ENCODE peak calls at places on chromosomes 7 and 10, in eight cellular contexts. Q is uterus, P is heart left ventricle, M is hepatocyte, A is sigmoid colon, E is IMR-90, O is small intestine, J is MM.1S. T is an unnamed sample.
A peak's percentile ranks its signal among the peaks of the same experiment; 100 is the strongest.

GRCh38 chr10:52249850-52250395 is 64.2 kb upstream of the DKK1 start:
- DNase-seq in Q (no peak), P (no peak), M (no peak), A (no peak), E (no peak), O (no peak), J (no peak), T (no peak)

GRCh38 chr7:157547611-157548010 is 210.8 kb downstream of the DNAJB6 start:
- DNase-seq in Q (no peak), P (no peak), M (no peak), A (peak; percentile 48), E (no peak), O (no peak), J (no peak), T (peak; percentile 39)

GRCh38 chr10:53140516-53140915 is 367.9 kb upstream of the MBL2 start:
- DNase-seq in Q (no peak), P (no peak), M (no peak), A (no peak), E (no peak), O (no peak), J (no peak), T (no peak)

GRCh38 chr10:111874586-111874985 is 309.0 kb downstream of the GPAM start:
- DNase-seq in Q (no peak), P (no peak), M (no peak), A (no peak), E (no peak), O (no peak), J (no peak), T (no peak)

GRCh38 chr10:49226594-49226993 is 38.4 kb upstream of the TMEM273 start:
- DNase-seq in Q (no peak), P (no peak), M (no peak), A (no peak), E (no peak), O (no peak), J (no peak), T (no peak)

GRCh38 chr7:77422500-77422899 is 6.4 kb upstream of the GSAP start:
- DNase-seq in Q (no peak), P (no peak), M (no peak), A (no peak), E (no peak), O (no peak), J (no peak), T (no peak)

GRCh38 chr7:30648744-30649540 is 33.3 kb downstream of the CRHR2 start:
- DNase-seq in Q (no peak), P (no peak), M (no peak), A (peak; percentile 53), E (no peak), O (no peak), J (no peak), T (no peak)

GRCh38 chr7:39921505-39922250 is 28.4 kb upstream of the CDK13 start:
- DNase-seq in Q (no peak), P (no peak), M (peak; percentile 11), A (no peak), E (no peak), O (no peak), J (no peak), T (no peak)

GRCh38 chr10:3226960-3227724 is 54.6 kb upstream of the PITRM1 start:
- DNase-seq in Q (no peak), P (no peak), M (no peak), A (no peak), E (peak; percentile 79), O (no peak), J (no peak), T (no peak)

GRCh38 chr7:1956611-1957470 is 275.9 kb downstream of the MAD1L1 start:
- DNase-seq in Q (no peak), P (no peak), M (no peak), A (no peak), E (no peak), O (no peak), J (no peak), T (no peak)

GRCh38 chr10:79328147-79328701 is 19.0 kb upstream of the PPIF start:
- DNase-seq in Q (no peak), P (no peak), M (no peak), A (peak; percentile 56), E (no peak), O (no peak), J (no peak), T (peak; percentile 24)

GRCh38 chr10:79324032-79324695 is 23.1 kb upstream of the PPIF start:
- DNase-seq in Q (no peak), P (no peak), M (no peak), A (no peak), E (no peak), O (no peak), J (no peak), T (peak; percentile 13)

GRCh38 chr10:79327090-79327457 is 20.2 kb upstream of the PPIF start:
- DNase-seq in Q (no peak), P (no peak), M (no peak), A (no peak), E (no peak), O (no peak), J (no peak), T (peak; percentile 28)

GRCh38 chr10:79328737-79329504 is 18.3 kb upstream of the PPIF start:
- DNase-seq in Q (no peak), P (no peak), M (peak; percentile 65), A (peak; percentile 61), E (peak; percentile 70), O (no peak), J (no peak), T (peak; percentile 44)

GRCh38 chr10:79326361-79327089 is 20.7 kb upstream of the PPIF start:
- DNase-seq in Q (no peak), P (no peak), M (no peak), A (no peak), E (no peak), O (no peak), J (no peak), T (no peak)
- H3K27ac ChIP-seq in Q (no peak overlapping the region), P (no peak overlapping the region), M (no peak overlapping the region), A (no peak overlapping the region), E (no peak overlapping the region), O (no peak overlapping the region), J (no peak overlapping the region), T (no peak overlapping the region)

GRCh38 chr10:11392776-11393175 is 218.7 kb downstream of the USP6NL start:
- DNase-seq in Q (no peak), P (no peak), M (no peak), A (no peak), E (no peak), O (no peak), J (no peak), T (no peak)
- H3K4me3 ChIP-seq in Q (no peak overlapping the region), P (no peak overlapping the region), M (no peak overlapping the region), A (no peak overlapping the region), E (no peak overlapping the region), O (no peak overlapping the region), J (no peak overlapping the region), T (no peak overlapping the region)

GRCh38 chr7:13850185-13850752 is 139.2 kb downstream of the ETV1 start:
- DNase-seq in Q (no peak), P (no peak), M (peak; percentile 60), A (no peak), E (peak; percentile 99), O (peak; percentile 58), J (peak; percentile 82), T (no peak)

GRCh38 chr7:13846386-13846785 is 143.1 kb downstream of the ETV1 start:
- DNase-seq in Q (no peak), P (no peak), M (no peak), A (no peak), E (no peak), O (no peak), J (no peak), T (no peak)

GRCh38 chr7:13851756-13852155 is 137.7 kb downstream of the ETV1 start:
- DNase-seq in Q (no peak), P (no peak), M (peak; percentile 12), A (no peak), E (peak; percentile 89), O (no peak), J (no peak), T (no peak)

GRCh38 chr7:13849528-13849892 is 140.0 kb downstream of the ETV1 start:
- DNase-seq in Q (no peak), P (no peak), M (no peak), A (no peak), E (no peak), O (no peak), J (no peak), T (no peak)

DNA sequence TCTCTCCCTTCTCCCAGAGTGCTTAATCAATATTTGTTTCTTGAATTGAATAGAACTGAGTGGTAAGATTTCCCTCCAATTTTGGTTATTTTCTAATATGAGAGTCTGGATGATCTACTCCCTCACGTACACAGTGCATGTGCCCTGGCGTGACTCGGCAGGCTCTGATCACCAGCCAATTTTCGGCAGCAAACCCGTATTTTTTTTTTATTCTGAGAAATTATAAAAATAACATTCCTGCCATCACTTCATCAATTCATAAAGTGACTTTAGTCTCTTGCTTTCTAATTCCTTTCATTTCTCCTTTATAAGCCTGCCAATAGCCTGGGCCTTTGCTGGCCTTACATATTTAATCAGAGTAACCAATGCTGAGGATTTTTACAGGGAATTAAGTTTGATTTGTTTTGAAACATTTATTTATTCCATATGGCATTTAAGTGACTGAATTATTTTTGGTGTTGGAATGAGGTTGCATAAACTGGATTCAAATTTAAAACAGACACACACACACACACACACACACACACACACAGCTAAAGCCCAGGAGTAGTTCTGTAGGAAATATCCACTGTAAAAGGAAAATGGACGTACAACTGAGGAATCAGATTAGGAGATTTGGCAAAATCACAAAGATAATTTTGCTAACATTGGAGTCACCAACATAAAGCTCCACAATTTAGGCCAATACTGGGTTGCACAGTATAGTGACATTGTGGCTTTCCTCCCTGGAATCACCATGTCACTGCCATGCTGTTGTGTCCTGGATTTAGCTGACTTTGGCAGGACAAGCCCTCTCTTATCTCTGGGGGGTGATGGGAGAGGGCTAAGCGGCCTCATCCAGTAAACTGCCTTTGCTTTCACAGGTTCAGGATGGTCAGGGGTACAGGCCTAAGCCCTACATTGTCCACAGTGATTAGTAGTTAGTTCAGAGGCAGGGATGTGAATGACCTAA is 140.6 kb downstream of the ETV1 start:
- DNase-seq in Q (no peak), P (no peak), M (no peak), A (no peak), E (peak; percentile 38), O (no peak), J (no peak), T (no peak)
- H3K27ac ChIP-seq in Q (no peak overlapping the region), P (no peak overlapping the region), M (no peak overlapping the region), A (no peak overlapping the region), E (peak overlapping the region; percentile 79), O (peak overlapping the region; percentile 55), J (no peak overlapping the region), T (peak overlapping the region; percentile 42)

GRCh38 chr10:102632394-102633062 is 11.8 kb upstream of the TRIM8 start:
- DNase-seq in Q (no peak), P (no peak), M (peak; percentile 53), A (no peak), E (peak; percentile 52), O (no peak), J (no peak), T (peak; percentile 17)

GRCh38 chr10:102634696-102635095 is 9.6 kb upstream of the TRIM8 start:
- DNase-seq in Q (no peak), P (no peak), M (no peak), A (no peak), E (no peak), O (no peak), J (no peak), T (peak; percentile 41)

GRCh38 chr10:102633848-102634247 is 10.4 kb upstream of the TRIM8 start:
- DNase-seq in Q (no peak), P (no peak), M (no peak), A (no peak), E (no peak), O (no peak), J (no peak), T (peak; percentile 32)

GRCh38 chr10:102631525-102632393 is 12.5 kb upstream of the TRIM8 start:
- DNase-seq in Q (no peak), P (no peak), M (no peak), A (no peak), E (no peak), O (no peak), J (no peak), T (peak; percentile 15)

GRCh38 chr10:102633282-102633681 is 11.0 kb upstream of the TRIM8 start:
- DNase-seq in Q (no peak), P (no peak), M (no peak), A (no peak), E (peak; percentile 81), O (no peak), J (no peak), T (peak; percentile 78)
- H3K4me3 ChIP-seq in Q (no peak overlapping the region), P (no peak overlapping the region), M (no peak overlapping the region), A (no peak overlapping the region), E (no peak overlapping the region), O (no peak overlapping the region), J (no peak overlapping the region), T (no peak overlapping the region)